ENCODE peak calls at places on chromosome 1, in nine cellular contexts. A is hepatocyte; T is NCI-H2171 treated with DMSO at 0.1 percent for 48 hours; J is kidney epithelial cell; Z is cardiac muscle cell; U is left kidney; Q is activated naive CD8-positive, alpha-beta T cell treated with anti-CD3 and anti-CD28 coated beads for 36 hours; G is OCI-LY7; R is endothelial cell. M is an unnamed sample.

GRCh38 chr1:24725209-24725651 is 20.0 kb upstream of the CLIC4 start:
- DNase-seq in U (peak), A (no peak), Q (no peak), J (no peak), Z (no peak), G (no peak), T (no peak), R (peak), M (no peak)

GRCh38 chr1:200029035-200029623 is 1.6 kb downstream of the NR5A2 start:
- DNase-seq in Q (peak), G (peak), U (peak), A (peak), T (peak), Z (peak), R (peak), J (no peak), M (no peak)

GRCh38 chr1:28812669-28813468 is 899 bp downstream of the OPRD1 start:
- DNase-seq in G (no peak), R (no peak), T (peak), A (no peak), J (no peak), Q (no peak), U (peak), Z (no peak), M (no peak)

GRCh38 chr1:108583757-108584156 is 23.9 kb downstream of the EEIG2 start:
- DNase-seq in G (no peak), U (no peak), A (no peak), J (no peak), T (peak), R (no peak), Q (no peak), Z (no peak), M (no peak)

GRCh38 chr1:9302745-9303524 is 10.2 kb downstream of the SPSB1 start:
- DNase-seq in U (no peak), J (peak), T (no peak), A (peak), Z (no peak), G (peak), R (no peak), Q (no peak), M (peak)

GRCh38 chr1:22223176-22223575 is 80.3 kb upstream of the WNT4 start:
- DNase-seq in A (no peak), U (no peak), R (no peak), Z (no peak), G (no peak), Q (no peak), T (no peak), J (no peak), M (no peak)

GRCh38 chr1:63523738-63524137 is 413 bp downstream of the EFCAB7 start:
- DNase-seq in T (no peak), J (no peak), Z (peak), R (no peak), A (peak), G (peak), Q (no peak), U (no peak), M (no peak)

GRCh38 chr1:66330711-66331110 is 203.2 kb upstream of the SGIP1 start:
- DNase-seq in A (no peak), T (no peak), U (no peak), R (no peak), G (peak), Z (no peak), J (no peak), Q (no peak), M (no peak)

GRCh38 chr1:32886012-32886827 is at the start of gene HPCA:
- DNase-seq in A (peak), G (no peak), Z (peak), T (peak), J (no peak), R (peak), Q (peak), U (peak), M (no peak)

GRCh38 chr1:160342520-160342919 is 530 bp downstream of the COPA start:
- DNase-seq in A (peak), G (peak), T (no peak), Z (no peak), Q (no peak), J (no peak), R (no peak), U (no peak), M (no peak)

GRCh38 chr1:152182431-152182830 is 23.4 kb upstream of the RPTN start:
- DNase-seq in Q (no peak), G (no peak), U (no peak), A (no peak), J (no peak), T (no peak), R (peak), Z (no peak), M (no peak)

GRCh38 chr1:155003227-155003765 is 694 bp downstream of the ZBTB7B start:
- DNase-seq in R (peak), A (peak), Q (no peak), G (peak), J (no peak), U (peak), Z (peak), T (peak), M (no peak)

GRCh38 chr1:245702346-245702745 is 547.6 kb downstream of the KIF26B start:
- DNase-seq in A (no peak), Z (no peak), G (no peak), Q (no peak), T (no peak), J (no peak), U (no peak), R (no peak), M (no peak)

GRCh38 chr1:19046972-19047371 is 90.5 kb upstream of the IFFO2 start:
- DNase-seq in G (no peak), Q (no peak), A (no peak), J (no peak), R (no peak), T (no peak), U (no peak), Z (no peak), M (no peak)

GRCh38 chr1:3471356-3472087 is 17.1 kb downstream of the ARHGEF16 start:
- DNase-seq in Q (no peak), G (no peak), U (peak), R (peak), J (no peak), A (peak), T (peak), Z (peak), M (no peak)

GRCh38 chr1:80533178-80533577 is 1267.6 kb upstream of the ADGRL2 start:
- DNase-seq in G (no peak), Q (no peak), A (no peak), R (no peak), J (no peak), Z (no peak), T (no peak), U (peak), M (no peak)

GRCh38 chr1:209576798-209577197 is 6.7 kb upstream of the CAMK1G start:
- DNase-seq in Z (peak), T (peak), R (peak), U (peak), J (no peak), Q (peak), A (peak), G (peak), M (no peak)

GRCh38 chr1:223341111-223341510 is 22.9 kb downstream of the SUSD4 start:
- DNase-seq in G (no peak), T (peak), U (peak), R (no peak), Q (no peak), A (peak), Z (peak), J (peak), M (no peak)

GRCh38 chr1:158732524-158732923 is 12.0 kb upstream of the OR6K3 start:
- DNase-seq in Z (no peak), G (no peak), A (no peak), R (no peak), J (no peak), U (no peak), Q (no peak), T (no peak), M (no peak)

GRCh38 chr1:110873856-110874255 is 908 bp downstream of the CD53 start:
- DNase-seq in Q (no peak), J (no peak), G (peak), U (no peak), T (no peak), R (no peak), Z (no peak), A (no peak), M (no peak)

GRCh38 chr1:183995322-183996035 is 42.0 kb downstream of the COLGALT2 start:
- DNase-seq in G (no peak), A (no peak), U (peak), Q (no peak), R (peak), T (no peak), Z (no peak), J (no peak), M (no peak)

M was measured in HS-5.